ENCODE peak calls at places on chromosomes 1 and 21, in six cellular contexts. F is suprapubic skin, Q is prostate gland, L is uterus, M is transverse colon, B is tibial artery. W is an unnamed sample.

GRCh38 chr1:86933562-86934377 is 19.3 kb downstream of the HS2ST1 start:
- DNase-seq in M (no peak), Q (no peak), L (no peak), B (no peak), F (no peak), W (no peak)

GRCh38 chr1:227781314-227781930 is 34.1 kb upstream of the PRSS38 start:
- DNase-seq in M (no peak), L (no peak), B (peak), Q (no peak), F (peak), W (no peak)

GRCh38 chr1:231200417-231201031 is 38.7 kb downstream of the TRIM67 start:
- DNase-seq in M (no peak), Q (no peak), F (no peak), L (no peak), B (no peak), W (no peak)

GRCh38 chr1:54965624-54966340 is 14.6 kb upstream of the TMEM61 start:
- DNase-seq in B (peak), Q (no peak), L (peak), M (peak), F (peak), W (peak)

GRCh38 chr1:218930879-218931278 is 242.8 kb upstream of the LYPLAL1 start:
- DNase-seq in B (no peak), L (no peak), M (no peak), F (no peak), Q (no peak), W (no peak)

GRCh38 chr1:25815208-25816111 is 4.3 kb upstream of the MTFR1L start:
- DNase-seq in Q (no peak), L (no peak), B (no peak), M (no peak), F (no peak), W (no peak)

GRCh38 chr1:2382621-2383361 is 8.6 kb downstream of the MORN1 start:
- DNase-seq in B (no peak), Q (no peak), F (no peak), L (no peak), M (peak), W (no peak)

GRCh38 chr21:41664881-41665765 is 101.7 kb downstream of the RIPK4 start:
- DNase-seq in F (peak), L (no peak), Q (no peak), M (no peak), B (peak), W (no peak)

GRCh38 chr1:2041305-2041704 is 8.9 kb upstream of the PRKCZ start:
- DNase-seq in B (no peak), Q (no peak), L (no peak), M (no peak), F (no peak), W (no peak)

GRCh38 chr1:9890224-9890731 is 19.8 kb downstream of the CTNNBIP1 start:
- DNase-seq in Q (peak), B (no peak), L (peak), M (peak), F (no peak), W (no peak)

GRCh38 chr1:94714152-94714551 is 106.0 kb upstream of the SLC44A3 start:
- DNase-seq in B (no peak), M (no peak), Q (no peak), L (no peak), F (no peak), W (no peak)
- H3K27ac ChIP-seq in B (no peak), M (peak), Q (peak), L (peak), F (peak), W (no peak)

GRCh38 chr1:204369006-204369726 is 9.4 kb upstream of the PLEKHA6 start:
- DNase-seq in L (no peak), B (no peak), M (no peak), F (no peak), Q (no peak), W (no peak)

GRCh38 chr1:204367193-204367858 is 7.6 kb upstream of the PLEKHA6 start:
- DNase-seq in M (no peak), B (no peak), L (no peak), F (no peak), Q (no peak), W (no peak)

GRCh38 chr1:204363335-204364114 is 3.8 kb upstream of the PLEKHA6 start:
- DNase-seq in B (peak), F (peak), Q (peak), L (peak), M (peak), W (peak)

GRCh38 chr1:204367956-204368355 is 8.2 kb upstream of the PLEKHA6 start:
- DNase-seq in B (no peak), F (no peak), Q (no peak), M (no peak), L (no peak), W (no peak)

DNA sequence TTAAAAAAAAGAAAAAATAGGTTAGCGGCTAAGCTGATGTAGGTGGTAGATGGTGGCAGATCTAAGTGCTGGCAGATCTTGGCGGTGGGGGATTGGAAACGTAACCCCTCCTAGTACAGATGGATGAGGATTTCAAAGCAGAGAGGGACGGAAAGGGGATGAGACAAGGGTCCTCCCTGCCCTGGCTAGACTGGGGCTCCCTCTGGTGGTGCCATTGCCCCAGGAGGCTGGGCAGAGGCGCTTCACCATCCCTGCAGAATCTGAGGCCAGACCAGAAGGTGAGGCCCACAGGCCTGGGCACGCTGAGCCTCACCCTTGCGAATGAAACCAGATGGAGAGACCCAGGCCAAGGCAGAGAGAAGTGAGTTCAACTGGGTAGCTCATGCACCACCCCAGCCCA is 7.0 kb upstream of the PLEKHA6 start:
- DNase-seq in F (no peak), M (no peak), B (no peak), L (no peak), Q (no peak), W (no peak)
- TF ChIP-seq CTCF in F (no peak), M (peak), B (peak), L (no peak), Q (no peak), W (no peak)

GRCh38 chr21:32256226-32256625 is 22.6 kb downstream of the MIS18A start:
- DNase-seq in F (no peak), L (no peak), Q (no peak), M (no peak), B (no peak), W (no peak)
- H3K4me3 ChIP-seq in F (no peak), L (no peak), Q (no peak), M (no peak), B (no peak), W (no peak)

DNA sequence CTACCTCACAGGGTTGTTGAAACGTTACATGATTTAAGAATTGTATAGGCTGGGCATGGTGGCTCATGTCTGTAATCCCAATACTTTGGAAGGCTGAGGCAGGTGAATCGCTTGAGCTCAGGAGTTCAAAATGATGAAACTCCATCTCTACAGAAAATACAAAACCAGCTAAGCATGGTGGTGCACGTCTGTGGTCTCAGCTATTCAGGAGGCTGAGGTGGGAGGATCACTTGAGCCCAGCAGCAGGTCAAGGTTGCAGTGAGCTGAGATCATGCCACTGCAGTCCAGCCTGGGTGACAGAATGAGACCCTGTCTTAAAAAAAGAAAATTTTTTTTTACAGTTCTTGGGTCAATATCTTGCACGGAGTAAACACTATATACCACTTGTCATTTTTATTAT is 8.2 kb downstream of the PHLDA3 start:
- DNase-seq in B (no peak), L (no peak), M (no peak), Q (no peak), F (no peak), W (no peak)
- H3K27ac ChIP-seq in B (peak), L (peak), M (peak), Q (peak), F (peak), W (peak)

GRCh38 chr1:33178836-33179439 is 2.9 kb downstream of the TRIM62 start:
- DNase-seq in Q (no peak), L (no peak), M (no peak), F (no peak), B (no peak), W (no peak)
- TF ChIP-seq CTCF in Q (no peak), L (no peak), M (no peak), F (no peak), B (no peak), W (no peak)

W was measured in lung.